ENCODE peak calls at places on chromosomes 16 and 17, in four cellular contexts. V is left ventricle myocardium inferior, G is hepatocyte, A is heart right ventricle. Z is an unnamed sample.

GRCh38 chr16:68267612-68268405 is 3.5 kb downstream of the SLC7A6 start:
- DNase-seq in G (no peak), V (no peak), A (no peak), Z (no peak)

GRCh38 chr17:16100737-16101400 is 101.2 kb downstream of the TTC19 start:
- DNase-seq in V (no peak), G (no peak), A (no peak), Z (peak)

GRCh38 chr16:68790944-68791343 is 52.4 kb upstream of the TANGO6 start:
- DNase-seq in G (no peak), V (no peak), A (no peak), Z (no peak)

GRCh38 chr17:16929281-16929680 is 42.6 kb downstream of the TNFRSF13B start:
- DNase-seq in G (no peak), V (peak), A (no peak), Z (no peak)

GRCh38 chr17:79258042-79258441 is 183.4 kb downstream of the ENGASE start:
- DNase-seq in V (no peak), G (no peak), A (no peak), Z (no peak)

GRCh38 chr16:77288222-77288621 is 89.0 kb downstream of the SYCE1L start:
- DNase-seq in G (peak), V (no peak), A (no peak), Z (peak)

GRCh38 chr17:75848523-75849303 is 4.5 kb upstream of the UNC13D start:
- DNase-seq in A (peak), G (peak), V (peak), Z (peak)

GRCh38 chr17:33266611-33267010 is 26.5 kb downstream of the ASIC2 start:
- DNase-seq in G (no peak), A (no peak), V (no peak), Z (no peak)

GRCh38 chr16:13992322-13992721 is 72.4 kb downstream of the ERCC4 start:
- DNase-seq in G (no peak), A (no peak), V (no peak), Z (no peak)

GRCh38 chr17:16987830-16988601 is 16.1 kb upstream of the TNFRSF13B start:
- DNase-seq in V (peak), A (peak), G (peak), Z (peak)

GRCh38 chr17:79619636-79620206 is 8.9 kb upstream of the RBFOX3 start:
- DNase-seq in G (no peak), V (no peak), A (no peak), Z (no peak)

GRCh38 chr16:4179020-4179419 is 62.8 kb upstream of the ADCY9 start:
- DNase-seq in V (peak), A (no peak), G (peak), Z (peak)

GRCh38 chr17:67779098-67779672 is 46.1 kb upstream of the BPTF start:
- DNase-seq in A (peak), G (peak), V (peak), Z (peak)

GRCh38 chr17:82687375-82687861 is 11.1 kb downstream of the RAB40B start:
- DNase-seq in V (no peak), G (no peak), A (no peak), Z (peak)

GRCh38 chr17:58411408-58411894 is 5.9 kb downstream of the RNF43 start:
- DNase-seq in V (no peak), G (no peak), A (no peak), Z (no peak)

GRCh38 chr16:87321336-87322107 is 4.3 kb upstream of the C16orf95 start:
- DNase-seq in A (no peak), V (no peak), G (no peak), Z (no peak)

GRCh38 chr17:50651661-50652060 is 17.0 kb downstream of the ABCC3 start:
- DNase-seq in V (no peak), G (no peak), A (no peak), Z (no peak)

GRCh38 chr16:25157476-25157875 is 45.9 kb downstream of the LCMT1 start:
- DNase-seq in A (no peak), G (no peak), V (no peak), Z (no peak)

GRCh38 chr17:8326591-8327583 is 12.8 kb upstream of the ODF4 start:
- DNase-seq in G (peak), V (peak), A (peak), Z (peak)

GRCh38 chr16:78503501-78504110 is 404.2 kb downstream of the WWOX start:
- DNase-seq in G (peak), V (no peak), A (peak), Z (peak)

GRCh38 chr17:964881-965280 is 14.7 kb downstream of the NXN start:
- DNase-seq in V (no peak), A (no peak), G (no peak), Z (no peak)

GRCh38 chr16:17350212-17350611 is 120.5 kb downstream of the XYLT1 start:
- DNase-seq in A (no peak), V (no peak), G (no peak), Z (no peak)

GRCh38 chr16:19123535-19124178 is 9.9 kb downstream of the ITPRIPL2 start:
- DNase-seq in G (peak), A (no peak), V (no peak), Z (no peak)

GRCh38 chr17:31144427-31144826 is 49.6 kb downstream of the NF1 start:
- DNase-seq in V (no peak), G (no peak), A (no peak), Z (no peak)

GRCh38 chr16:66447491-66447890 is 20.4 kb downstream of the BEAN1 start:
- DNase-seq in V (no peak), A (no peak), G (no peak), Z (no peak)

GRCh38 chr16:23286131-23286532 is 16.0 kb upstream of the SCNN1B start:
- DNase-seq in G (no peak), V (no peak), A (no peak), Z (no peak)

DNA sequence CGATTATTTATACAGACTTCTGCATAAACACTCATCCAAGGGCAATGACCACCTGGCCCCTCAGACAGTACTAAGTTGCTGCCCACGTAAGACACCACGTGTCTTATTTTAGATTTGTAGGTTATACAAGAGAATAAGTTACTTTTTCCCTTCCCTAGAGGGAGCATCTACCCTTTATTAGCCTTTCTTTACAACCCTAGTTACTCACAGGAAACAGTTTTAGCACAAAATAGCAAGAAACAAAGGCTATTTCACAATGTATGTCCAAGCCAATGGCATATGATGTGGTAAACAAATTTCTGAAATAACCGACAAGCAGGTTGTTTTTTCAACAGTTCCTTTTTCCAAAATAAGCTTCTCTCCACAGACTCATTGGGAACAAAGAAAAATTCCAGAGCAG is 50.1 kb upstream of the ERN1 start:
- DNase-seq in G (no peak), A (no peak), V (no peak), Z (peak)
- H3K4me3 ChIP-seq in G (no peak), A (no peak), V (no peak), Z (no peak)

GRCh38 chr17:3801043-3801746 is at the start of gene ITGAE:
- DNase-seq in A (no peak), V (no peak), G (no peak), Z (no peak)
- H3K4me3 ChIP-seq in A (no peak), V (no peak), G (no peak), Z (no peak)

GRCh38 chr17:36937001-36937960 is at the start of gene LHX1:
- DNase-seq in G (no peak), V (no peak), A (no peak), Z (no peak)
- H3K4me3 ChIP-seq in G (no peak), V (peak), A (peak), Z (no peak)

GRCh38 chr17:81536299-81537290 is 8.4 kb downstream of the FSCN2 start:
- DNase-seq in V (no peak), G (no peak), A (no peak), Z (no peak)
- H3K4me3 ChIP-seq in V (no peak), G (no peak), A (no peak), Z (no peak)

GRCh38 chr17:55726440-55726839 is 3.8 kb upstream of the TMEM100 start:
- DNase-seq in V (peak), A (peak), G (peak), Z (peak)
- H3K4me3 ChIP-seq in V (no peak), A (no peak), G (no peak), Z (no peak)

GRCh38 chr17:10754861-10755591 is 25.2 kb upstream of the TMEM220 start:
- DNase-seq in G (peak), A (no peak), V (no peak), Z (no peak)
- H3K4me3 ChIP-seq in G (no peak), A (no peak), V (no peak), Z (no peak)

DNA sequence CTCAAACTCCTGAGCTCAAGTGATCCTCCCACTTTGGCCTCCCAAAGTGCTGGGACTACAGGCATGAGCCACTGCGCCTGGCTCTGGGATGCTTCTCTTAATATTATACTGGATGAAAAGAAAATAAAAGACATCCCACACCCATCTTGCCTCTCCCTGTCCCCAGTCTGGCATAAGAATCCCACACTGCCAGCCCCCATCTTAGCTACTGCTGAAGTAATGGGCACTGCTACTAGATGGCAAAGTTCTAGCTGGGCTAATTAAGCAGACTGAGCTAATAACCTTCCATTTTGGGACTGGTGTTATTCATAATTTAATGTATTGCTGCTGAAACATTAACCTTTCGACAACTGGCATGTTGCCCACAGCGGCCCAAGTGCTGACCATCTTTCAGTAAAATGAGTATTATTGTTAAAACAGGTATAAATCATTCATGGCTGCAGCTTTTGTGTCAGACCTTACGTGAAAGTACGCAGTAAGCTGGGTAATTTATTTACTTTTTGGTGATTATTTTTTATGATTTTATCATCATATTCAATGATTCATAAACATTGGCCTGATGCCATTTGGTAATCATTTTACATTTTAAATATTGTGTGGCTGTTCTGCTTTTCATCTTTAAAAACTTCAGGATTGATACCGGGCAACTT is 47.3 kb upstream of the ZFHX3 start:
- DNase-seq in V (no peak), G (no peak), A (no peak), Z (no peak)
- H3K4me3 ChIP-seq in V (no peak), G (no peak), A (no peak), Z (no peak)

GRCh38 chr17:69414408-69415274 is at the start of gene MAP2K6:
- DNase-seq in V (peak), A (peak), G (peak), Z (peak)

GRCh38 chr17:69423450-69423849 is 9.0 kb downstream of the MAP2K6 start:
- DNase-seq in G (no peak), A (no peak), V (no peak), Z (no peak)

GRCh38 chr17:69417545-69418483 is 3.3 kb downstream of the MAP2K6 start:
- DNase-seq in G (no peak), A (no peak), V (no peak), Z (no peak)

GRCh38 chr17:69415431-69415830 is 934 bp downstream of the MAP2K6 start:
- DNase-seq in A (no peak), G (no peak), V (no peak), Z (no peak)

DNA sequence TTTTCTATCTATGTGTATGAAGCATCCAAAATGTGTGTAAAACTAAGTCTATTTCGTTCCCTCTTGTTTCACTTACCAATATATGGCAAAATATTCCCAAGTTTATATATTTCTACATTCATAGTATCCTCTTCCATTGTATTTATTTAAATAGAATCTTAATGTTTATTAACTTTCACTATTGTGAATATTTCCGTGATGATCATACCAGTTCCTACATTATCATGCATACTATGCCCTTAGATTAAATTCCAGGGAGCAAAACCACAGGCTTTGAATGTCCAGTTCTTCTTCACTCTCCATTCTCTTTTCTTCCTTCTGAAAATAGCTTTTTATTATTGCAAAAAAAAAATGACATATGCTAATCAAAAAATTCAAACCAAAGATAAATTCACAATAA is 4.0 kb downstream of the MAP2K6 start:
- DNase-seq in V (no peak), G (no peak), A (no peak), Z (no peak)
- H3K4me3 ChIP-seq in V (no peak), G (no peak), A (no peak), Z (no peak)

GRCh38 chr16:89925596-89926079 is 2.5 kb downstream of the TUBB3 start:
- DNase-seq in V (no peak), G (no peak), A (no peak), Z (no peak)
- H3K4me3 ChIP-seq in V (peak), G (peak), A (peak), Z (peak)

Z was measured in fibroblast of villous mesenchyme.